ENCODE peak calls at places on chromosome 14, in four cellular contexts. J, Q, V and K are unnamed samples. For H3K4me1, the result is how much of the 10 kb centered on the place peaks cover.

GRCh38 chr14:85565862-85566296 is 35.9 kb downstream of the FLRT2 start:
- DNase-seq in J (no peak), Q (no peak), V (no peak), K (no peak)

GRCh38 chr14:83071888-83072501 is 1538.3 kb upstream of the SEL1L start:
- DNase-seq in J (no peak), Q (no peak), V (peak), K (no peak)

GRCh38 chr14:60125918-60126317 is 34.2 kb downstream of the PCNX4 start:
- DNase-seq in J (no peak), Q (no peak), V (no peak), K (no peak)

GRCh38 chr14:50964683-50965390 is 20.6 kb upstream of the PYGL start:
- DNase-seq in J (peak), Q (peak), V (no peak), K (peak)

GRCh38 chr14:82410064-82410463 is 876.4 kb upstream of the SEL1L start:
- DNase-seq in J (no peak), Q (no peak), V (no peak), K (no peak)

GRCh38 chr14:80988742-80989429 is 33.5 kb downstream of the TSHR start:
- DNase-seq in J (no peak), Q (no peak), V (no peak), K (no peak)

GRCh38 chr14:60775296-60775695 is 40.7 kb downstream of the MNAT1 start:
- DNase-seq in J (no peak), Q (no peak), V (no peak), K (no peak)

GRCh38 chr14:50037240-50037639 is 79.1 kb downstream of the VCPKMT start:
- DNase-seq in J (no peak), Q (no peak), V (no peak), K (no peak)

GRCh38 chr14:56666716-56667115 is 87.1 kb downstream of the TMEM260 start:
- DNase-seq in J (no peak), Q (no peak), V (no peak), K (no peak)

GRCh38 chr14:52348279-52348678 is 34.2 kb downstream of the PTGER2 start:
- DNase-seq in J (no peak), Q (no peak), V (no peak), K (no peak)

GRCh38 chr14:63276492-63277342 is 42.0 kb downstream of the GPHB5 start:
- DNase-seq in J (no peak), Q (no peak), V (peak), K (no peak)

GRCh38 chr14:100590726-100591452 is 3.7 kb upstream of the BEGAIN start:
- DNase-seq in J (peak), Q (no peak), V (no peak), K (no peak)

GRCh38 chr14:105148604-105149145 is 19.9 kb downstream of the JAG2 start:
- DNase-seq in J (no peak), Q (no peak), V (no peak), K (no peak)

GRCh38 chr14:74875941-74876913 is at the start of gene PROX2:
- DNase-seq in J (peak), Q (no peak), V (no peak), K (no peak)

GRCh38 chr14:101573289-101573688 is 12.0 kb downstream of the DIO3 start:
- DNase-seq in J (no peak), Q (no peak), V (no peak), K (no peak)

GRCh38 chr14:31842905-31843304 is 234.2 kb upstream of the ARHGAP5 start:
- DNase-seq in J (no peak), Q (no peak), V (no peak), K (no peak)

GRCh38 chr14:102088012-102088792 is 1.4 kb upstream of the HSP90AA1 start:
- DNase-seq in J (peak), Q (peak), V (no peak), K (peak)

GRCh38 chr14:56482306-56482705 is 97.3 kb upstream of the TMEM260 start:
- DNase-seq in J (no peak), Q (no peak), V (peak), K (no peak)

GRCh38 chr14:65198346-65198745 is 96.0 kb upstream of the MAX start:
- DNase-seq in J (no peak), Q (no peak), V (peak), K (no peak)

GRCh38 chr14:80313806-80314205 is 102.5 kb upstream of the DIO2 start:
- DNase-seq in J (no peak), Q (no peak), V (no peak), K (no peak)

GRCh38 chr14:64940336-64940910 is 2.1 kb downstream of the GPX2 start:
- DNase-seq in J (no peak), Q (no peak), V (no peak), K (no peak)

GRCh38 chr14:104665663-104666522 is 23.5 kb upstream of the INF2 start:
- DNase-seq in J (peak), Q (no peak), V (no peak), K (no peak)

GRCh38 chr14:57051633-57052032 is 217.1 kb downstream of the EXOC5 start:
- DNase-seq in J (no peak), Q (no peak), V (no peak), K (no peak)

GRCh38 chr14:33118653-33119052 is 180.0 kb downstream of the NPAS3 start:
- DNase-seq in J (no peak), Q (no peak), V (no peak), K (no peak)

GRCh38 chr14:26401170-26401968 is 196.5 kb downstream of the NOVA1 start:
- DNase-seq in J (no peak), Q (no peak), V (no peak), K (no peak)

GRCh38 chr14:60807971-60808370 is 73.4 kb downstream of the MNAT1 start:
- DNase-seq in J (no peak), Q (no peak), V (no peak), K (no peak)

GRCh38 chr14:24843999-24844398 is 205.9 kb downstream of the STXBP6 start:
- DNase-seq in J (peak), Q (no peak), V (no peak), K (no peak)

GRCh38 chr14:75877292-75877691 is 104.5 kb downstream of the TGFB3 start:
- DNase-seq in J (no peak), Q (no peak), V (no peak), K (no peak)

GRCh38 chr14:74148705-74149104 is 63.9 kb downstream of the LIN52 start:
- DNase-seq in J (no peak), Q (no peak), V (no peak), K (no peak)

GRCh38 chr14:36477266-36477665 is 42.8 kb downstream of the NKX2-1 start:
- DNase-seq in J (no peak), Q (no peak), V (no peak), K (no peak)

GRCh38 chr14:34699873-34700621 is 14.3 kb downstream of the CFL2 start:
- DNase-seq in J (no peak), Q (no peak), V (no peak), K (no peak)

GRCh38 chr14:21825147-21825743 is 151.6 kb upstream of the OR4E1 start:
- DNase-seq in J (no peak), Q (no peak), V (peak), K (no peak)

GRCh38 chr14:59428581-59429012 is 36.6 kb downstream of the GPR135 start:
- DNase-seq in J (no peak), Q (no peak), V (no peak), K (no peak)

DNA sequence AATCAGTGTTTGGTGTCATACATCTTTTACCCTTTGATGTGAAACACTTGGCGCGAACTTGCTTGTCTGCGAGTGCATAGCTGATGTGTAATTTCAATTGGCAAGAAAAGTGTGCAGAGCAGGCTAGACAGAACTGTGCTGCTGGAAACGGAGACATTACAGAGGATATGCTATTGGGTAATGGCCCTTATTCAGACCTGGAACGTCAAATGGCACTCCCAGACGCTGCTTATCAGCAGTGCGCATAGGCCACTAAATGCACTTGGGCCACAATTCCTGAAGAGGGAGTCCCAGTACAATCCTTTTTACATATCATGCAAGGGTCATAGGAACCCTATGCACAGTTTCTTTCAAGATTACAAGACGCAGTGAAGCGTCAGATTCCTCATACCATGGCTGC is 15.7 kb upstream of the SLC10A1 start:
- DNase-seq in J (no peak), Q (no peak), V (no peak), K (no peak)
- TF ChIP-seq CTCF in J (no peak), Q (no peak), V (no peak), K (no peak)

GRCh38 chr14:90520326-90520725 is 123.5 kb downstream of the CALM1 start:
- DNase-seq in J (no peak), Q (no peak), V (no peak), K (no peak)

GRCh38 chr14:90519262-90519920 is 122.6 kb downstream of the CALM1 start:
- DNase-seq in J (no peak), Q (no peak), V (no peak), K (no peak)

GRCh38 chr14:90522585-90523191 is 125.9 kb downstream of the CALM1 start:
- DNase-seq in J (no peak), Q (peak), V (no peak), K (no peak)

GRCh38 chr14:90521930-90522483 is 125.2 kb downstream of the CALM1 start:
- DNase-seq in J (no peak), Q (no peak), V (no peak), K (no peak)

DNA sequence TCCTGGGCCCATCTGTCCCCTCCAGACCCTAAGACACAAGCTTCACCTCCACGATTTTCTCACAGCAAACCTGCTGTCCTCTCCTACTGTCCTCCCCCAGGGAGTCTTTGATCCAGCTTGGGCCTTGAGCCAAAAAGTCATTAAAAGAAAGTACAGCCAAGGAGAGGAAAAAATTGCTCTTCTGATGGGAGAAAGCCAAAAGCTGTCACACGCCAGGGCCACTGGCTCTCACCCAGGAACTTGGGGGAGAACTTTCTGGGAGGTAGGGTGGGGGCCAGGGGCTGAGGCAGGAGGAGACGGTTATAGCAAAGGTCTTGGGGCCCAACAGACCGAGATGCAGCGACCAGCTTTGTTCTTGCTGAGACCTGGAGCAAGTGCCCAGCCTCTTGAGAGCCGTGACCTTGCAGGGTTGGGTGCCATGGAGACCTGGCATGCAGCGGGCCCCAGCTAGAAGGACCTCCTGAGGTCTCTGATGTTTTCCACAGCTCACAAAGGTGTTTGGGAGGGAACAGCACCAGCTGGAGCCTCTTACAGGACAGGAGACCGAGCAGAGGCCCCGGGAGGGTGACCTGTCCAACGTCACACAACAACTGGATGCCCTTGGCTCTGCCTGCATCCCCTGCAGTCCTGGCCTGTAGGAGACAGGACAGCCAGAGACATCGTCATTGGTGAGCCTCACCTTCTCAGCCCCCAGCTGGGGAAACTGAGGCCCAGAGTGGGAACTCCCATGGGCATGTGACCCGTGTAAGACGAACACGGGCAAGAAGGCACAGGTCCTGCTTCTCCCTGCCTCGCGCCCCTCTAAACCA is 124.5 kb downstream of the CALM1 start:
- DNase-seq in J (no peak), Q (no peak), V (peak), K (no peak)
- H3K4me1 ChIP-seq in J (under half), Q (half or more), V (under half), K (under half)

GRCh38 chr14:23557521-23557920 is 1.4 kb downstream of the THTPA start:
- DNase-seq in J (no peak), Q (no peak), V (no peak), K (no peak)
- H3K4me3 ChIP-seq in J (no peak), Q (no peak), V (no peak), K (no peak)

DNA sequence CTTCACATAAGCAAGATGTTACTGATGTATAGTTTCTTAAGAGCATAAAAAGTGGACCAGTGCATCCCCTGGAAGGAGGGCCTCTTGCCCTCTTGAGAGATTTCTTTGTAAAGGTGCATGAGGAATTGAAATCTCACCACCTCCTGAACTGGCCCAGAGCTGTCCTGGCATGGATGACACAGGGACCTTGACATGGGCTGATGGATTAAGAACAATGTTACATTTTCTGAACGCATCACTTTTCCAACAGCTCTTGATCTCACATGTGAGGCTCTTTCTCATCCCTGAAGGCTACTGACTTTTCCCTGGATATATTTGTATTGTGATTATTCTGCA is 360.4 kb downstream of the RGS6 start:
- DNase-seq in J (no peak), Q (no peak), V (no peak), K (no peak)
- TF ChIP-seq CTCF in J (no peak), Q (no peak), V (no peak), K (no peak)

GRCh38 chr14:38504175-38504574 is 248.3 kb upstream of the CLEC14A start:
- DNase-seq in J (no peak), Q (no peak), V (no peak), K (no peak)

GRCh38 chr14:38496092-38496491 is 240.2 kb upstream of the CLEC14A start:
- DNase-seq in J (no peak), Q (no peak), V (no peak), K (no peak)

GRCh38 chr14:38505221-38506095 is 249.6 kb upstream of the CLEC14A start:
- DNase-seq in J (no peak), Q (no peak), V (no peak), K (no peak)

GRCh38 chr14:38502241-38502640 is 246.3 kb upstream of the CLEC14A start:
- DNase-seq in J (no peak), Q (no peak), V (no peak), K (no peak)

DNA sequence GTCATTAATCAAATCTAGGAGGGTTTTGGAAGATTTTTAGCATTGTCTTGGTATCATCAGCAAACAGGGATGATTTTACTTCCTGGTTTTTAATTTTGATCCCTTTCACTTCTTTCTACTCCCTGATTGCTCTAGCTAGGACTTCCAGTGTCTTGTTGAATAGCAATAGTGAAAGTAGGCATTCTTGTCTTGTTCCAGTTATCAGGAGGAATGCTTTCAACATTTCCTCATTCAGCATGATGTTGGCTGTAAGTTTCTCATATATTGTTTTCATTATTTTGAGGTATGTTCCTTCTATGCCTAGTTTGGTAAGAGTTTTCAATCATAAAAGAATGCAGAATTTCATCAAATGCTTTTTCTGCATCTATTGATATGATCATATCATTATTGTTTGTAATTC is 244.2 kb upstream of the CLEC14A start:
- DNase-seq in J (no peak), Q (no peak), V (no peak), K (no peak)
- H3K4me1 ChIP-seq in J (under half), Q (under half), V (under half), K (under half)

DNA sequence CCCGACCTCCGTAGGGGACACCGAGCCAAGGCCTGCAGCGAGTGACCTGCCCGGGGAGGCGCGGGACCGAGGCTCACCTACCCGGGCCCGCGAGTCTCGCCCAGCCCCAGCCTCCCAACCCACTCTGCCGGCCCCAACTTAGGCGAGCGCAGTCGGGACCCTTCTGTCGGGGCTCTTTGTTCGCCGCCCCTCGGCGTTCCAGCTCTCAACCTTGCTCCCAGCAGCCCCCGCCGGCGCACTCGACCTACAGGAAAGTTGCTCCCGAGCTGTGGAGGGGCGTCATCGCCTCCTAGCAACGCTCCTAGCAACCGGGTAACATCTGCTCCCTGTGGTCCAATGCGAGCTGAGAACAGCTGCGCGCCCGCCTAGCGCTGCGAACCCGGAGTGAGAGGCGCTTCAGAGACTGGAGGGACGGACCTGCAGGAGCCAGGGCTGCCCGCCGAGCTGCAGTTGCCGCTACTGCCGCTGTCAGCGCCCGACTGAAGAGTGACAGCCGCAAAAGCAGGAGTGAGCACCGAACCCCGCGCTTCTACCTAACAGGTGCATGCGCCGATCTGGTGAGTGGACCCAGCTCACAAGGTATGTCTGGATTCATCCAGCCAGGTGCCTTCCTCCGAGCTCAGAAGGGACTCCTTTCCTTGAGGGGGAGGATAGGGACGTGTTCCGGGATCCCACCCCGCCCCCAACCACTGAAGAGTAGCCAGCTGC is 354.9 kb downstream of the SNAPC1 start:
- DNase-seq in J (peak), Q (peak), V (peak), K (peak)
- H3K4me3 ChIP-seq in J (peak), Q (peak), V (peak), K (peak)

GRCh38 chr14:54902143-54902520 is 494 bp downstream of the GCH1 start:
- DNase-seq in J (peak), Q (peak), V (peak), K (peak)
- TF ChIP-seq CTCF in J (no peak), Q (no peak), V (no peak), K (no peak)

DNA sequence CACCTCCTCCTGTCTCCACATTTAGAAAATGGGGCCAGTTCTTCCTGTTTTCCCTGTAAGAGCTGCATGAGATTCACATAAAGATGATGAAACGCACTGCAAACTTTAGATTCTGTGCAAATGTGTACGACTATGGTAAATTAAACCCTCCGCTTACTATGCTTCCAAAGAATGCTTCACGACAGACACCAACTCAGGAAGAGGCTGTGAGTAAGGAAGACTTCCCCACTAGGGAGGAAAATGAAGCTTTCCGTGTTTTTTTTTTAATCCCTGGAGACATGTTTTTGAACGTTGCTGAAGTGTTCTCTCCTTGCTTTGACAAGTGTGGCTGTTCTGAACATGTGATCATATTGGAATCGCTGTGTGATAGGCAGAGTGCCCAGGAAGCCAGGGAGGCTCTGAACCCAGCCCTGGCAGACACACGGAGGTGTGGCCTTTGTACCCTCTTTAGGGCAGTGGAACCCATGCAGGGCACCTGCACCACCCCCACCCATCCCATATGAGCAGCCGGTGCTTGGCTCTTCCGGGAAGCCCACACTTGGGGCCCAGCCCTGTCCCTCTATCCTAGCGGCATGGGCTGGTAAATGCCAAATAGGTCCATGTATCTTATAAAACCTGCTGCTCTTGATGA is 7.5 kb upstream of the SYNE3 start:
- DNase-seq in J (peak), Q (no peak), V (no peak), K (peak)
- H3K4me1 ChIP-seq in J (under half), Q (half or more), V (under half), K (half or more)